ENCODE peak calls at places on chromosomes 7 and 10, in four cellular contexts. Z is WTC11, S is HepG2, W is K562. Q is an unnamed sample.

GRCh38 chr10:13709931-13710690 is 123.3 kb downstream of the PRPF18 start:
- DNase-seq in Z (no peak), S (no peak), W (no peak), Q (no peak)

GRCh38 chr10:110625356-110625894 is 18.7 kb upstream of the RBM20 start:
- DNase-seq in Z (no peak), S (no peak), W (no peak), Q (no peak)

GRCh38 chr7:152851326-152851725 is 91.8 kb downstream of the ACTR3B start:
- DNase-seq in Z (no peak), S (no peak), W (peak; percentile 11), Q (no peak)

GRCh38 chr10:91162050-91162494 is 58.4 kb upstream of the PCGF5 start:
- DNase-seq in Z (no peak), S (peak; percentile 6), W (peak; percentile 54), Q (no peak)

GRCh38 chr7:17289074-17289665 is 9.3 kb upstream of the AHR start:
- DNase-seq in Z (no peak), S (no peak), W (no peak), Q (no peak)

GRCh38 chr10:36538945-36539586 is 586.3 kb upstream of the ANKRD30A start:
- DNase-seq in Z (no peak), S (no peak), W (no peak), Q (no peak)

GRCh38 chr7:44060091-44060947 is 5.0 kb downstream of the PGAM2 start:
- DNase-seq in Z (no peak), S (no peak), W (no peak), Q (no peak)

GRCh38 chr7:134703781-134704180 is 57.1 kb downstream of the BPGM start:
- DNase-seq in Z (no peak), S (peak; percentile 8), W (no peak), Q (no peak)

GRCh38 chr7:98862203-98862602 is 7.6 kb downstream of the TMEM130 start:
- DNase-seq in Z (no peak), S (no peak), W (no peak), Q (no peak)

GRCh38 chr10:44998146-44998631 is 2.5 kb upstream of the ZNF22 start:
- DNase-seq in Z (no peak), S (no peak), W (no peak), Q (no peak)

GRCh38 chr10:133166828-133167692 is 7.0 kb downstream of the KNDC1 start:
- DNase-seq in Z (no peak), S (no peak), W (no peak), Q (no peak)

GRCh38 chr10:62250594-62251198 is 17.9 kb downstream of the RTKN2 start:
- DNase-seq in Z (no peak), S (peak; percentile 74), W (no peak), Q (no peak)

GRCh38 chr10:50325449-50326188 is 74.3 kb upstream of the ASAH2 start:
- DNase-seq in Z (no peak), S (no peak), W (peak; percentile 74), Q (no peak)

GRCh38 chr10:27426948-27427467 is 77.1 kb upstream of the RAB18 start:
- DNase-seq in Z (no peak), S (no peak), W (no peak), Q (no peak)

GRCh38 chr10:130713105-130713504 is 576.9 kb downstream of the GLRX3 start:
- DNase-seq in Z (no peak), S (no peak), W (no peak), Q (no peak)

GRCh38 chr7:120052884-120053382 is 220.0 kb upstream of the KCND2 start:
- DNase-seq in Z (no peak), S (no peak), W (peak; percentile 53), Q (no peak)

GRCh38 chr7:2698581-2699288 is 10.7 kb downstream of the AMZ1 start:
- DNase-seq in Z (no peak), S (no peak), W (no peak), Q (peak; percentile 93)

GRCh38 chr10:114876169-114876568 is 54.6 kb downstream of the FHIP2A start:
- DNase-seq in Z (no peak), S (peak; percentile 62), W (no peak), Q (no peak)

GRCh38 chr7:114405427-114405826 is 9.2 kb upstream of the FOXP2 start:
- DNase-seq in Z (no peak), S (peak; percentile 30), W (no peak), Q (no peak)

GRCh38 chr7:149865437-149865836 is 8.3 kb upstream of the ATP6V0E2 start:
- DNase-seq in Z (no peak), S (no peak), W (no peak), Q (no peak)

GRCh38 chr7:131108212-131108980 is 219.3 kb upstream of the MKLN1 start:
- DNase-seq in Z (peak; percentile 29), S (no peak), W (no peak), Q (no peak)

GRCh38 chr10:92690211-92691041 is 671 bp downstream of the HHEX start:
- DNase-seq in Z (peak; percentile 52), S (no peak), W (peak; percentile 30), Q (no peak)

GRCh38 chr7:83338277-83338950 is 175.7 kb upstream of the PCLO start:
- DNase-seq in Z (no peak), S (no peak), W (no peak), Q (no peak)

GRCh38 chr7:77444123-77444522 is 28.0 kb upstream of the GSAP start:
- DNase-seq in Z (no peak), S (no peak), W (no peak), Q (no peak)

GRCh38 chr10:73785721-73786511 is 510 bp downstream of the ZSWIM8 start:
- DNase-seq in Z (peak; percentile 43), S (no peak), W (peak; percentile 59), Q (no peak)

GRCh38 chr7:91812388-91812787 is 68.1 kb downstream of the MTERF1 start:
- DNase-seq in Z (no peak), S (no peak), W (no peak), Q (no peak)

GRCh38 chr7:47333959-47334358 is 248.0 kb downstream of the TNS3 start:
- DNase-seq in Z (no peak), S (no peak), W (no peak), Q (no peak)

GRCh38 chr10:46560952-46561351 is 4.5 kb upstream of the GPRIN2 start:
- DNase-seq in Z (peak; percentile 7), S (no peak), W (no peak), Q (no peak)

GRCh38 chr7:115838829-115839228 is 191.7 kb downstream of the TFEC start:
- DNase-seq in Z (no peak), S (no peak), W (no peak), Q (no peak)

GRCh38 chr10:72889391-72889831 is 4.1 kb upstream of the OIT3 start:
- DNase-seq in Z (no peak), S (no peak), W (no peak), Q (no peak)

GRCh38 chr10:114876602-114877300 is 55.2 kb downstream of the FHIP2A start:
- DNase-seq in Z (peak; percentile 86), S (peak; percentile 57), W (peak; percentile 67), Q (peak; percentile 8)

GRCh38 chr7:1813394-1814088 is 143.5 kb downstream of the ELFN1 start:
- DNase-seq in Z (no peak), S (no peak), W (no peak), Q (no peak)

GRCh38 chr7:7581531-7582179 is 15.0 kb downstream of the MIOS start:
- DNase-seq in Z (peak; percentile 22), S (no peak), W (no peak), Q (no peak)

GRCh38 chr7:74455933-74456332 is 2.2 kb downstream of the GTF2IRD1 start:
- DNase-seq in Z (no peak), S (no peak), W (no peak), Q (no peak)

GRCh38 chr10:57785546-57785945 is 482.1 kb downstream of the IPMK start:
- DNase-seq in Z (no peak), S (no peak), W (no peak), Q (no peak)
- TF ChIP-seq ETV6 in Z (no peak), S (no peak), W (no peak), Q (no peak)

GRCh38 chr10:128869101-128869712 is 597.8 kb upstream of the MGMT start:
- DNase-seq in Z (no peak), S (no peak), W (no peak), Q (no peak)
- TF ChIP-seq ETV6 in Z (no peak), S (no peak), W (no peak), Q (no peak)

DNA sequence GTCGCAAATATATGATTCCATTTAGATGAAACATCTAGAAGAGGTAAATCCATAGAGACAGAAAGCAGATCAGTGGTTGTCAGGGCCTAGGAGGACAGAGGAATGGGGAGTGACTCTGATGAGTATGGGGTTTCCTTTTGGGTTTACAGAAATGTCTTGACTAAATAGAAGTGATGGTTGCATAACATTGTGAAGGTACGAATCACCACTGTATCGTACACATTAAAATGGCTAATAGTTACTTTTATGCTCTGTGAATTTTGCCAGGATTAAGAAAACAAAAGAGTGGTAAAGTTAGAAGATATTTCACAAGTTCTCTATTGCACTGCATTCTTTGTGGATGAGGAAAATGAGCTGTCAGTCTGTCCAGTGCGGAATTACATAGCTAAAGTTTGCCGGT is 407.4 kb downstream of the KCNMA1 start:
- DNase-seq in Z (no peak), S (no peak), W (no peak), Q (no peak)
- TF ChIP-seq ETV6 in Z (no peak), S (no peak), W (no peak), Q (no peak)

GRCh38 chr10:35372329-35372728 is 36.0 kb downstream of the CCNY start:
- DNase-seq in Z (no peak), S (no peak), W (no peak), Q (no peak)
- TF ChIP-seq ETV6 in Z (no peak), S (no peak), W (no peak), Q (no peak)

GRCh38 chr7:117974891-117975290 is 101.7 kb upstream of the CTTNBP2 start:
- DNase-seq in Z (no peak), S (no peak), W (no peak), Q (no peak)

GRCh38 chr7:117982071-117983055 is 109.1 kb upstream of the CTTNBP2 start:
- DNase-seq in Z (no peak), S (no peak), W (no peak), Q (no peak)

GRCh38 chr7:117975436-117975835 is 102.2 kb upstream of the CTTNBP2 start:
- DNase-seq in Z (no peak), S (no peak), W (no peak), Q (no peak)

GRCh38 chr7:117979954-117980497 is 106.8 kb upstream of the CTTNBP2 start:
- DNase-seq in Z (no peak), S (no peak), W (no peak), Q (no peak)
- TF ChIP-seq ETV6 in Z (no peak), S (no peak), W (no peak), Q (no peak)

DNA sequence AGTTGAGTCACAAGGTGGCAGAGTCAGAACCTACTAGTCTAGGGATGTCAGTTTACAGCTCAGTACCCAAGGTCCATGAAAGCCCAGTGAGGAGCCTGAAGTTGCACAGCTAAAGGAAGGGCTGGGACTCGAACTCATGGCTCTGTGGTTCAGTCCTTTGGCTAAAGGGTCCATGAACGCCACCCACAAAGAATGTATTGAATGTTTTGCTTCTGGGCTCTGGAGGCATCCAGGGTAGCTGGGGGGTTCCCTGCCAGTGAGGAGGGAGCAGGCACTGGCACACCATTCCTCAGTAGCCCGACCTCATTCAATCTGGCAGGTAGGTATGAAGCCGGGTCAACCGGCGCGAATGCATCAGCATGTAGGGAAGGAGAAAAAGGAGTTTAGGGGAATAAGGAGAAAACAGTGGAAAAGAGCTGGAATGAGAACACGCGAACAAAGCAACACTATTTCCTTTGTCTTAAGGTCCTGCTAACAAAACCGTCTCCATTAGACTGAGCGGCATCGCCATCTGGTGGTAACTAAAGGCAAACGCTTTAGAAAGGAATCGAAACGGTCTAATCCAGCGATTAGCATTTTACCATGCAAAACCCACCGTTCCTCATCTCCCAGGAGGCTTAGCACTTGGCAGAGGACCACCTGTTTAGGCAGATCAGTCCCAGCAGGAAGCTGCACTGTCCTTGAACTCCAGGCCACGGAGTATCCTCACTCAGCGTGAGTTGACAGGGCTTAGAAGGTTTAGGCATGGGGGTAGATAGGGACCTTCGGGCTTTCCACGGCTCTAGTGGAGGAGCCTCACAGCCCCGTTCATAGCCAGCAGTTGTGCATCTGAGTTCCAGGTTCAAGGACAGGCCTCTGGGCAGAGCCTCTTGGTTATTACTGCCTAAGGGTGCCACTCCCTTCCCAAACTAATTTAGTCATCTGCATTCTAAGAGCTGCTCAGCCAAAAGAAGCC is 122.8 kb downstream of the UBE2H start:
- DNase-seq in Z (peak; percentile 64), S (peak; percentile 62), W (peak; percentile 75), Q (no peak)
- TF ChIP-seq ETV6 in Z (peak; percentile 47), S (no peak), W (no peak), Q (no peak)

Q was measured in GM12878.